ENCODE peak calls at places on chromosomes 13 and 19, in five cellular contexts. N is K562, Y is IMR-90, A is GM23338, E is cardiac muscle cell. H is an unnamed sample.

GRCh38 chr13:108915634-108916497 is 286.5 kb downstream of the MYO16 start:
- DNase-seq in N (peak; percentile 56), Y (peak; percentile 88), A (peak; percentile 62), E (peak; percentile 92), H (no peak)

GRCh38 chr19:47176627-47177090 is 46.0 kb downstream of the SAE1 start:
- DNase-seq in N (no peak), Y (peak; percentile 98), A (no peak), E (peak; percentile 90), H (no peak)

GRCh38 chr19:17255150-17255621 is 9.4 kb downstream of the USHBP1 start:
- DNase-seq in N (no peak), Y (no peak), A (peak; percentile 39), E (peak; percentile 60), H (peak; percentile 59)

GRCh38 chr19:38710928-38711725 is 33.1 kb downstream of the CAPN12 start:
- DNase-seq in N (no peak), Y (no peak), A (no peak), E (no peak), H (no peak)

GRCh38 chr13:89113744-89114143 is 1442.6 kb downstream of the SLITRK5 start:
- DNase-seq in N (no peak), Y (no peak), A (peak; percentile 45), E (no peak), H (peak; percentile 4)

GRCh38 chr13:106593131-106593530 is 25.2 kb upstream of the ARGLU1 start:
- DNase-seq in N (no peak), Y (no peak), A (no peak), E (no peak), H (no peak)

GRCh38 chr13:34224877-34225276 is 406.9 kb downstream of the RFC3 start:
- DNase-seq in N (no peak), Y (no peak), A (no peak), E (no peak), H (no peak)

GRCh38 chr13:27264181-27264580 is 6.4 kb upstream of the RASL11A start:
- DNase-seq in N (no peak), Y (peak; percentile 89), A (no peak), E (peak; percentile 74), H (no peak)

GRCh38 chr13:112674412-112675383 is 15.1 kb upstream of the ATP11A start:
- DNase-seq in N (no peak), Y (no peak), A (no peak), E (peak; percentile 33), H (no peak)

GRCh38 chr13:40402931-40403412 is 263.5 kb downstream of the FOXO1 start:
- DNase-seq in N (no peak), Y (peak; percentile 49), A (peak; percentile 18), E (peak; percentile 88), H (no peak)

GRCh38 chr19:28949535-28949934 is 263.4 kb downstream of the UQCRFS1 start:
- DNase-seq in N (peak; percentile 18), Y (no peak), A (peak; percentile 19), E (no peak), H (peak; percentile 60)

GRCh38 chr19:3696660-3696995 is 3.6 kb downstream of the PIP5K1C start:
- DNase-seq in N (no peak), Y (no peak), A (no peak), E (no peak), H (peak; percentile 41)

GRCh38 chr13:82011355-82011754 is 1670.4 kb upstream of the SPRY2 start:
- DNase-seq in N (no peak), Y (no peak), A (peak; percentile 74), E (no peak), H (no peak)

GRCh38 chr19:8487137-8487851 is 15.1 kb downstream of the PRAM1 start:
- DNase-seq in N (no peak), Y (no peak), A (no peak), E (no peak), H (peak; percentile 35)

GRCh38 chr19:28424041-28424440 is 788.9 kb downstream of the UQCRFS1 start:
- DNase-seq in N (no peak), Y (no peak), A (peak; percentile 95), E (no peak), H (peak; percentile 58)

GRCh38 chr13:59960683-59961082 is 203.0 kb downstream of the DIAPH3 start:
- DNase-seq in N (no peak), Y (no peak), A (no peak), E (no peak), H (no peak)

GRCh38 chr13:95185851-95186250 is 115.4 kb downstream of the ABCC4 start:
- DNase-seq in N (no peak), Y (no peak), A (no peak), E (peak; percentile 37), H (no peak)

GRCh38 chr19:12664406-12665280 is 1.9 kb downstream of the MAN2B1 start:
- DNase-seq in N (peak; percentile 74), Y (no peak), A (peak; percentile 97), E (no peak), H (peak; percentile 98)

GRCh38 chr19:13610042-13610691 is 103.9 kb upstream of the CACNA1A start:
- DNase-seq in N (no peak), Y (no peak), A (peak; percentile 63), E (no peak), H (peak; percentile 54)

GRCh38 chr13:73231456-73231855 is 172.7 kb downstream of the KLF5 start:
- DNase-seq in N (no peak), Y (no peak), A (no peak), E (no peak), H (no peak)

GRCh38 chr19:20385056-20385455 is 180.5 kb downstream of the ZNF737 start:
- DNase-seq in N (no peak), Y (no peak), A (no peak), E (no peak), H (no peak)

GRCh38 chr19:7789447-7789846 is 26.4 kb downstream of the CLEC4M start:
- DNase-seq in N (no peak), Y (no peak), A (peak; percentile 79), E (no peak), H (peak; percentile 95)

GRCh38 chr13:94123543-94123942 is 355.9 kb downstream of the DCT start:
- DNase-seq in N (no peak), Y (no peak), A (no peak), E (no peak), H (no peak)

GRCh38 chr13:51797664-51798488 is 6.1 kb downstream of the DHRS12 start:
- DNase-seq in N (peak; percentile 26), Y (peak; percentile 69), A (peak; percentile 87), E (peak; percentile 67), H (peak; percentile 82)

GRCh38 chr13:34308725-34309124 is 490.8 kb downstream of the RFC3 start:
- DNase-seq in N (no peak), Y (no peak), A (no peak), E (no peak), H (no peak)

GRCh38 chr13:27967203-27967735 is 1.8 kb downstream of the CDX2 start:
- DNase-seq in N (no peak), Y (no peak), A (peak; percentile 40), E (no peak), H (peak; percentile 49)

GRCh38 chr13:102405499-102406079 is 3.7 kb upstream of the FGF14 start:
- DNase-seq in N (no peak), Y (peak; percentile 12), A (peak; percentile 70), E (no peak), H (peak; percentile 14)

GRCh38 chr19:16226184-16226591 is 28.5 kb downstream of the AP1M1 start:
- DNase-seq in N (no peak), Y (no peak), A (no peak), E (no peak), H (no peak)
- H3K36me3 ChIP-seq in N (peaks cover 46% of the 10 kb centered on the region), Y (peaks cover 74% of the 10 kb centered on the region), A (peaks cover 7% of the 10 kb centered on the region), E (peaks cover 3% of the 10 kb centered on the region), H (no peaks in the 10 kb centered on the region)

DNA sequence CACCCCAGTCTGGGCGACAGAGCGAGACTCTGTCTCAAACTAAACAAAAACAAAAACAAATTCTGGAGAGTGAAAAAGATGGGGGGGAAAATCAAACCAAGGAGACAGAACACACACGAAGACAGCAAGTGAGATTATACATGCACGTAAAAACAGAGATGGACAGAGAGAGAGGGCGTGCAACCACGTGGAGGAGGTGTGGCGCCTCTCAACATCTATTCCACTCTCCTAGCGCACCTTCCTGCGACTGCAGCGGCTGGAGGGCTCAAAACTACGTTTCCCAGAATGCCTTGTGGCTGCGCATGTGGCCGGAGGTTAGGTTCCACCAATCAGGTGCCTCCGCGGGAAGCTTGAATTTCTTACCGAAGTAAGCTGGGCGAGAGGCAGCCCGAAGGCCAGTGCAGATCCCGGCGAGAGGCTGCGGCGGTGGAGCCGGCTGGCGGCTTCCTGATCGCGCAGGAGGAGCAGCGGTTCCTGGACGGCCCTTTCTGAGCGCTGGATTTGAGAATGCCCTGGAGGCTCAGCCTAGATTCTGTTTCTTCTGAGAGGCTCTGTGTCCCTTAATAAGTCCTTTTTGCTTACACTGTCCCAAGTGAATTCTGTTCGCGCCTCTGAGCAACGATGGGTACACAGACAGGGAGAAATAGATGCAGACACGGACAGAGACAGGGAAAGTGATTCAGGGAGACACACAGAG is 13.1 kb upstream of the NANOS2 start:
- DNase-seq in N (peak; percentile 98), Y (peak; percentile 84), A (peak; percentile 100), E (peak; percentile 89), H (peak; percentile 96)
- H3K4me3 ChIP-seq in N (peak overlapping the region; percentile 2), Y (no peak overlapping the region), A (peak overlapping the region; percentile 54), E (no peak overlapping the region), H (peak overlapping the region; percentile 26)

GRCh38 chr19:1777149-1777548 is 23.8 kb downstream of the ONECUT3 start:
- DNase-seq in N (no peak), Y (no peak), A (no peak), E (no peak), H (no peak)

GRCh38 chr19:1776606-1777147 is 23.4 kb downstream of the ONECUT3 start:
- DNase-seq in N (no peak), Y (no peak), A (no peak), E (no peak), H (peak; percentile 75)

GRCh38 chr19:1773173-1773572 is 19.9 kb downstream of the ONECUT3 start:
- DNase-seq in N (no peak), Y (no peak), A (no peak), E (no peak), H (no peak)

GRCh38 chr19:1774999-1775772 is 21.9 kb downstream of the ONECUT3 start:
- DNase-seq in N (peak; percentile 84), Y (no peak), A (peak; percentile 83), E (peak; percentile 45), H (peak; percentile 95)

GRCh38 chr19:1775951-1776605 is 22.8 kb downstream of the ONECUT3 start:
- DNase-seq in N (no peak), Y (no peak), A (no peak), E (no peak), H (peak; percentile 77)
- H3K27me3 ChIP-seq in N (peaks cover 19% of the 10 kb centered on the region), Y (peaks cover 68% of the 10 kb centered on the region), A (peaks cover 97% of the 10 kb centered on the region), E (peaks cover 100% of the 10 kb centered on the region), H (peaks cover 73% of the 10 kb centered on the region)

GRCh38 chr19:1699998-1700732 is 47.8 kb upstream of the TCF3 start:
- DNase-seq in N (no peak), Y (no peak), A (no peak), E (no peak), H (peak; percentile 62)

GRCh38 chr19:1707240-1707639 is 46.1 kb upstream of the ONECUT3 start:
- DNase-seq in N (no peak), Y (no peak), A (no peak), E (no peak), H (no peak)

GRCh38 chr19:1700733-1701663 is 48.6 kb upstream of the TCF3 start:
- DNase-seq in N (no peak), Y (no peak), A (no peak), E (no peak), H (peak; percentile 43)

GRCh38 chr19:1705367-1705766 is 47.9 kb upstream of the ONECUT3 start:
- DNase-seq in N (no peak), Y (no peak), A (no peak), E (no peak), H (no peak)

DNA sequence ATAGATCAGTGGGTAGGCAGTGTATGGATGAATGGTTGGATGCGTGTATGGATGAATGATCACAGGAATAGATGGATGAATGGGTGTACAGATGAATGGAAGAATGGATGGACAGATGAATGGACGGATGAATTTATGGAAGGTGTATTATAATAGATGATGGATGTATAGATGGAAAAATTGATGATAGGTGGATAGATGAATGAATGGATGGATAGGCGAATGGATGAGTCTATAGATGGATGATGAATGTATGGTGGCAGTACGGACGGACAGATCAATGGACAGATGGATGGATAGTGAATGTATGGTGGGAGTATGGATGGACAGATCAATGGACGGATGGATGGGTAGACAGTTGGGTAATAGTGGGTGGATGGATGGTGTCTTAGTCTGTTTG is 49.0 kb upstream of the ONECUT3 start:
- DNase-seq in N (no peak), Y (no peak), A (no peak), E (no peak), H (no peak)
- H3K36me3 ChIP-seq in N (no peaks in the 10 kb centered on the region), Y (no peaks in the 10 kb centered on the region), A (no peaks in the 10 kb centered on the region), E (no peaks in the 10 kb centered on the region), H (no peaks in the 10 kb centered on the region)